ENCODE peak calls at places on chromosomes 1 and 21, in four cellular contexts. T, Q, S and Z are unnamed samples.

GRCh38 chr1:67793562-67793961 is 39.7 kb downstream of the GNG12 start:
- DNase-seq in T (no peak), Q (no peak), S (no peak), Z (no peak)

GRCh38 chr1:107530543-107530942 is 389.7 kb downstream of the NTNG1 start:
- DNase-seq in T (no peak), Q (no peak), S (no peak), Z (no peak)

GRCh38 chr1:87730274-87731222 is 401.9 kb downstream of the LMO4 start:
- DNase-seq in T (no peak), Q (no peak), S (no peak), Z (no peak)

GRCh38 chr1:59443355-59443754 is 146.5 kb downstream of the FGGY start:
- DNase-seq in T (no peak), Q (no peak), S (no peak), Z (no peak)

GRCh38 chr1:29682171-29682917 is 446.0 kb downstream of the PTPRU start:
- DNase-seq in T (peak; percentile 59), Q (peak; percentile 42), S (no peak), Z (no peak)

GRCh38 chr1:92599184-92599583 is 112.5 kb upstream of the GFI1 start:
- DNase-seq in T (no peak), Q (no peak), S (no peak), Z (peak; percentile 41)

GRCh38 chr1:5921671-5922070 is 70.6 kb downstream of the NPHP4 start:
- DNase-seq in T (no peak), Q (no peak), S (no peak), Z (no peak)

GRCh38 chr1:33159577-33159976 is 22.3 kb downstream of the TRIM62 start:
- DNase-seq in T (no peak), Q (no peak), S (no peak), Z (no peak)

GRCh38 chr1:211625040-211625439 is 46.1 kb upstream of the SLC30A1 start:
- DNase-seq in T (peak; percentile 48), Q (no peak), S (no peak), Z (peak; percentile 76)

GRCh38 chr1:183461350-183461749 is 10.9 kb upstream of the SMG7 start:
- DNase-seq in T (no peak), Q (no peak), S (no peak), Z (no peak)

GRCh38 chr1:53909946-53910345 is 16.0 kb downstream of the DIO1 start:
- DNase-seq in T (no peak), Q (no peak), S (no peak), Z (peak; percentile 64)

GRCh38 chr1:46487818-46488218 is 1.8 kb upstream of the DMBX1 start:
- DNase-seq in T (no peak), Q (peak; percentile 69), S (no peak), Z (no peak)

DNA sequence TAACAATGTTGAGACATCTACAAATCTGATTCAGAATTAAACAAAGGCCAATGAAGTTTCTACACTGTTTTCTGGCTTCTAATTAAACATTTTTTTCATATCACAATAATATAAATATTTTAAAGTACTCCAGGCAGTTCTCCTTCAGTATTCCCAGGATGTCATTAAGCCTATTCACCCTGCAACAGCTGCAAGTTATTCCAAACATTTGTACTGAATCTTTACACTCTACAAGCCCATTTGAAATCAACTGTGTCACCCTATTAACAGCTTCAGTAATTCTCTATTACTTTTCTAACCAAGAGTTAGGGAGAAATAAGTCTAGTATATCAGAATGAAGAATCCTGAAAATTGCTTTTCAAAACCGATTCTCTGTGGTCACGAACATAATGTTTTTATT is 124.6 kb downstream of the OLFML2B start:
- DNase-seq in T (no peak), Q (no peak), S (no peak), Z (no peak)
- TF ChIP-seq TCF12 in T (no peak), Q (no peak), S (no peak), Z (no peak)

GRCh38 chr1:243508303-243508713 is 252.5 kb downstream of the SDCCAG8 start:
- DNase-seq in T (no peak), Q (no peak), S (no peak), Z (no peak)
- TF ChIP-seq TCF12 in T (no peak), Q (no peak), S (no peak), Z (no peak)

GRCh38 chr1:21335750-21336168 is 45.5 kb upstream of the ECE1 start:
- DNase-seq in T (peak; percentile 59), Q (no peak), S (no peak), Z (no peak)
- TF ChIP-seq TCF12 in T (no peak), Q (no peak), S (no peak), Z (no peak)

DNA sequence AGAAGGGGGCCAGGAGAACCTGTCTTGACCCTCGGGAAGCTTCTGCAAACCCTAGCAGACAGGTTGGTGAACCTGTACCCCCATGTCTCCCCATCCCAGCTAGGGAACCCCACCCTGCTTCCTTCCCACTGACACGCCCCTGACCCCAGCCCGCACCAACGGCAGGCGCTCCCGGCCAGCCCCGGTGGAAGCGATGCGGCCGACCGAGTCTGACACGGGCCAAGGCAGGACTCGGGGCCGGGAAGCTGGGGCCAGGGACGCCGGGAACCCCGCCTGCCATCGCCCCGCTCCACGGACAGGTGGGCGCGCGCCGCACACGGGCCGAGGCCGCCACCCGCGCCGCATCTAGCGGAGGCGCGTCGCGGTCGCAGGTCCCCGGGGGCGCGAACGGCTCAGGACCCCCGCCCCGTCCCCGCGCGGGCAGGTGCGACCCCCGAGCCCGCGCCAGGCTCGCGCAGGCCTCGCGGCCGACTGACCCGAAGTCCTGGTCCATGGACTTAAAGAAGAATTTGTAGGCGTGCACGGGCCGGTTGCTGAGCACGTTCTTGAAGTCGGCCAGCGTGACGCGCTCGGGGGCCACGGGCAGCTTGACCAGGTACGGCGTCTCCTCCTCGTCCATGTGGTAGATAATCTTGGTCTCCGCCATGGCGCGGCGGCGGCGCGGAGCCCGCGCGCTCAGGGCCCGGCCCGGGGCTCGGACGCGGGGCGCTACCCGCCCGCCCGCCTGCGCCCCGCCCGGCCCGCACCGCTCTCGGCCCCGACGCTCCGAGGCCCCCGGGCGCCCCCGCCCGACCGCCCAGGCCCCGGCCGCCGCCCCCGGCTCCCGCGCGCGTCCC is 580 bp downstream of the DVL1 start:
- DNase-seq in T (peak; percentile 63), Q (no peak), S (no peak), Z (no peak)
- TF ChIP-seq TCF12 in T (no peak), Q (no peak), S (no peak), Z (no peak)

DNA sequence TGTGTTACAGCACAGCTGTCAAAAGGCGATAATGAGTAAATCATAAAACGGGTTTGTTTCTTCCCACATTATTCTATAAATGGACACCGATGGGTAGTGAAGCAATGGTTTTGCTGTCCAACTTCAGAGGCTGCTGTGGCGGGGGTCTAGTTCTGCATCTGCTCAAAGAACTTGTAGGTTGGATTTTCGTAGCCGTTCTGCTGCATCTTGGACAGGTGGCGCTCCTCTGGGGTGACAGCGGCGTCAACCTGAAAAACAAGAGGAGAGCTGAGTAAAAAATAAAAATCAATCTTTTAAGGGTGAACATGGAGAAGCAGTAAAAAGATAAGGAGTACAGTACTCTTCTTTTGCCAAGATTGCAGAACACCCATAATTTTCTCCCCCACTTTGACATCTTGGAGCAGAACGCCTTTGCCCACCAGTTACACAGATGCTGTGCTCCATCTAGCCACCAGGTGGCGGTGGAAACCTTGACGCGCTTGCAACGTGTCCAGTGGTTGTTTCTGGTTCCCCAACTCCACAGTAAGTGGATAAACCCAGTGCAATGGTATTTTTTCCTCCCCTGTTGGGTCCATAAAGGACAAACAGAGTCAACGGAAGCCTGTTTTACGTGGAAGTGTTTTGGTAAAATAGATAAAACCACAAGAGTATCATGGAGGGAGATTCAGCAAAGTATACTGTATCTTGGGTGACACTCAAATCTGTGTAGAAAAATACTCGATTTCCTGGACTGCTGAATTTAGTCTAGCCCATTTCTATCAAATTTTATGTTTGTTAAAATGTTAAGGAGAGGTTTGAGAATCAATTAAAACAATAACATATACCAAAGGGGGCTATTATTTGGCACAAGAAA is 147.0 kb downstream of the GABPA start:
- DNase-seq in T (peak; percentile 64), Q (peak; percentile 80), S (peak; percentile 9), Z (peak; percentile 39)
- TF ChIP-seq TCF12 in T (no peak), Q (no peak), S (no peak), Z (no peak)